ENCODE peak calls at places on chromosomes 6 and 20, in six cellular contexts. T is K562, U is fibroblast of lung, N is lower leg skin, Y is AG09309, F is brain microvascular endothelial cell. D is an unnamed sample.

GRCh38 chr6:135627092-135627715 is 129.7 kb upstream of the AHI1 start:
- DNase-seq in F (no peak), Y (no peak), N (no peak), T (no peak), U (no peak), D (no peak)

GRCh38 chr6:168908887-168909286 is 344.8 kb downstream of the THBS2 start:
- DNase-seq in F (peak; percentile 54), Y (peak; percentile 84), N (no peak), U (peak; percentile 76), T (no peak), D (peak; percentile 65)

GRCh38 chr6:69622230-69622629 is 174.6 kb downstream of the LMBRD1 start:
- DNase-seq in F (no peak), N (no peak), U (no peak), Y (no peak), T (peak; percentile 52), D (no peak)

GRCh38 chr6:38728203-38728602 is 13.1 kb downstream of the DNAH8 start:
- DNase-seq in T (no peak), Y (no peak), U (no peak), N (no peak), F (no peak), D (no peak)

GRCh38 chr6:154292855-154293519 is 63.6 kb downstream of the IPCEF1 start:
- DNase-seq in T (no peak), Y (no peak), F (no peak), U (peak; percentile 63), N (no peak), D (peak; percentile 82)

GRCh38 chr20:37936041-37936440 is 33.1 kb downstream of the VSTM2L start:
- DNase-seq in U (no peak), N (no peak), F (no peak), T (no peak), Y (no peak), D (no peak)

GRCh38 chr6:158020272-158020711 is 38.6 kb downstream of the SYNJ2 start:
- DNase-seq in U (no peak), F (no peak), T (no peak), Y (no peak), N (no peak), D (no peak)

GRCh38 chr6:54810182-54810581 is 36.4 kb upstream of the FAM83B start:
- DNase-seq in U (peak; percentile 42), T (no peak), Y (no peak), N (no peak), F (no peak), D (no peak)

GRCh38 chr6:133609404-133610270 is 279.3 kb upstream of the TCF21 start:
- DNase-seq in Y (peak; percentile 90), F (peak; percentile 100), N (no peak), T (peak; percentile 13), U (peak; percentile 100), D (peak; percentile 98)

GRCh38 chr20:60851826-60852704 is 400.0 kb upstream of the CDH4 start:
- DNase-seq in Y (no peak), T (peak; percentile 13), F (no peak), U (no peak), N (no peak), D (no peak)

GRCh38 chr20:49460916-49461315 is 21.6 kb downstream of the KCNB1 start:
- DNase-seq in U (no peak), T (no peak), N (no peak), F (no peak), Y (no peak), D (no peak)

GRCh38 chr6:5904527-5904926 is 102.2 kb downstream of the NRN1 start:
- DNase-seq in T (no peak), N (no peak), F (no peak), U (no peak), Y (no peak), D (no peak)

GRCh38 chr6:85640806-85641205 is 1.9 kb downstream of the SYNCRIP start:
- DNase-seq in T (peak; percentile 14), F (no peak), N (no peak), U (peak; percentile 30), Y (no peak), D (peak; percentile 12)

GRCh38 chr6:159981591-159982245 is 12.8 kb downstream of the IGF2R start:
- DNase-seq in T (peak; percentile 74), Y (no peak), N (no peak), U (peak; percentile 83), F (peak; percentile 55), D (peak; percentile 68)

GRCh38 chr6:164275773-164276172 is 861.3 kb downstream of the QKI start:
- DNase-seq in T (no peak), F (no peak), Y (no peak), N (no peak), U (no peak), D (no peak)

GRCh38 chr20:58891076-58891685 is 38.7 kb downstream of the GNAS start:
- DNase-seq in N (peak; percentile 59), U (peak; percentile 64), Y (no peak), T (peak; percentile 81), F (peak; percentile 35), D (peak; percentile 65)

GRCh38 chr6:148323344-148323743 is 19.3 kb upstream of the SASH1 start:
- DNase-seq in F (peak; percentile 44), N (no peak), Y (peak; percentile 54), T (no peak), U (no peak), D (peak; percentile 71)

GRCh38 chr6:30679765-30680535 is 6.5 kb downstream of the PPP1R18 start:
- DNase-seq in F (no peak), U (no peak), N (no peak), Y (no peak), T (no peak), D (no peak)

GRCh38 chr6:16402501-16402900 is 164.1 kb downstream of the GMPR start:
- DNase-seq in Y (no peak), T (no peak), U (no peak), F (no peak), N (no peak), D (peak; percentile 56)

GRCh38 chr20:48040491-48040890 is 255.2 kb upstream of the SULF2 start:
- DNase-seq in F (no peak), U (no peak), T (no peak), Y (no peak), N (no peak), D (no peak)

GRCh38 chr6:162140453-162140852 is 587.1 kb downstream of the PRKN start:
- DNase-seq in T (no peak), Y (no peak), F (no peak), N (peak; percentile 25), U (no peak), D (no peak)

GRCh38 chr20:37727247-37727956 is 33.6 kb downstream of the CTNNBL1 start:
- DNase-seq in U (no peak), Y (no peak), T (no peak), N (no peak), F (no peak), D (peak; percentile 38)

GRCh38 chr6:25138697-25139051 is 140.5 kb upstream of the CARMIL1 start:
- DNase-seq in F (no peak), T (no peak), Y (no peak), U (peak; percentile 81), N (no peak), D (peak; percentile 74)

GRCh38 chr20:61120595-61121515 is 131.2 kb upstream of the CDH4 start:
- DNase-seq in U (peak; percentile 75), Y (peak; percentile 50), F (peak; percentile 47), T (peak; percentile 74), N (peak; percentile 45), D (peak; percentile 85)

GRCh38 chr6:16555550-16555949 is 205.7 kb downstream of the ATXN1 start:
- DNase-seq in Y (no peak), N (no peak), F (no peak), T (no peak), U (no peak), D (no peak)

GRCh38 chr6:116323863-116324262 is 44.1 kb upstream of the TSPYL1 start:
- DNase-seq in N (no peak), U (no peak), F (no peak), T (no peak), Y (no peak), D (no peak)

GRCh38 chr6:19032486-19033295 is 645.5 kb downstream of the RNF144B start:
- DNase-seq in U (no peak), Y (no peak), T (no peak), N (no peak), F (no peak), D (no peak)

DNA sequence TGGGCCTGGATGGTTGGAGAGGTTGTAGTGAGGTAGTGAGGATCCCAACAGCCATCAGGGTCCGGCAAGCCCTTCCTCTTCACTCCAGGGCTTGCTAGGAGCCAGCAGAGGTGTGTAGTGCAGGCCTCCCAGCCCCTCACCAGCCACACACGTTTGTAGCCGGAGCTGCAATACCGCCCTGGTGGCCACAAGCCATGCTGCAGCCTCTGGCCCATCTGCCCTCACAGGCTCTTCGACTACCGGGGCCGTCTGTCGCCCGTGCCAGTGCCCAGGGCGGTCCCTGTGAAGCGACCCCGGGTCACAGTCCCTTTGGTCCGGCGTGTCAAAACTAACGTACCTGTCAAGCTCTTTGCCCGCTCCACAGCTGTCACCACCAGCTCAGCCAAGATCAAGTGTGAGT is 36.4 kb downstream of the EIF2S2 start:
- DNase-seq in N (no peak), T (no peak), F (no peak), U (no peak), Y (no peak), D (no peak)
- TF ChIP-seq CTCF in N (no peak), T (no peak), F (peak; percentile 39), U (no peak), Y (peak; percentile 6), D (peak; percentile 17)

GRCh38 chr6:22078802-22079545 is 217.9 kb downstream of the PRL start:
- DNase-seq in F (peak; percentile 30), N (no peak), Y (no peak), U (no peak), T (no peak), D (no peak)
- H3K4me3 ChIP-seq in F (no peak overlapping the region), N (no peak overlapping the region), Y (no peak overlapping the region), U (no peak overlapping the region), T (no peak overlapping the region), D (no peak overlapping the region)

DNA sequence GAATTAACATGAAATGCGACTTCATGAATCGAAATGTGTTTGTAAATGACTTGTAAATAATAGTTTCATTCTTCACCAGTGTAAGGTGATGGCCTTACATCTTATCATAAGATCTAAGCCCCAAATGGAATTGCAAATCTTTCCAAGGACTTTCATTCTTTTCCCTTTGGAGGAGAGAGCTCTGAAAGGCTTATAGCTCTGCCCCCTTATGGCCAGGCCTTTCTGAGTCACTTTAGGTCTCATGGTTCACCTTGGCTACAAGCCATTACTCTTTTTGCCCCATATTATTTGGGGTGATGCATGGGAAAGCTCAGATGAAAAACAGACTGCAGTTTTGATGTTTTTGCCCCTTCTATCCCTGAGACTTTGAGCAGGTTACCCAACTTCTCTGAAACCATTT is 209.1 kb upstream of the BMP2 start:
- DNase-seq in U (no peak), N (no peak), T (no peak), F (no peak), Y (no peak), D (no peak)
- TF ChIP-seq CTCF in U (no peak), N (no peak), T (no peak), F (peak; percentile 48), Y (no peak), D (peak; percentile 17)

DNA sequence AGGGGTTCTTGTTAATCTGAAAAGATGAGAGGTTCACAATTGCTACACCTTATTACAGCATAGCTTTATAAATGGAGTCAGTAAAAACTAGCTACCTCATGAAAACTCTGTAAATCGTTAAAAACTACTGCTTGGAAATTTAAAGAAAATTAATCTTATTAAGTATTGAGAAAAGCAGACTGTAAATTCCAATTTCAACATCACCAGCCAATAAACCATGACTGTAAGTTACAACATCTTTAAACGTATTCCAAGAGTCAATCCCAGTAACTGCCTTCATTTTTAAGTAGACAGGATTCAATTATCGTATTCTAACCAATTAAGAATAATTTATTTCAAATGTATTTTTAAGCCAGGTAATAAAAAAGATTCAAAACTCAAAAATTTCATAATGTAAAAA is 70.3 kb downstream of the ATG5 start:
- DNase-seq in U (no peak), N (no peak), T (no peak), Y (no peak), F (no peak), D (no peak)
- H3K4me3 ChIP-seq in U (no peak overlapping the region), N (no peak overlapping the region), T (no peak overlapping the region), Y (no peak overlapping the region), F (no peak overlapping the region), D (no peak overlapping the region)

GRCh38 chr20:9215539-9215938 is 146.7 kb downstream of the PLCB4 start:
- DNase-seq in U (peak; percentile 33), F (no peak), N (no peak), T (peak; percentile 13), Y (no peak), D (no peak)
- TF ChIP-seq CTCF in U (peak; percentile 19), F (peak; percentile 47), N (no peak), T (no peak), Y (peak; percentile 43), D (peak; percentile 27)